ENCODE peak calls at places on chromosomes 6 and 20, in nine cellular contexts. F is psoas muscle, T is stomach, Q is endothelial cell, W is astrocyte, K is MG63, I is hepatocyte, E is aorta, Z is occipital lobe. J is an unnamed sample.
A peak's percentile ranks its signal among the peaks of the same experiment; 100 is the strongest.

GRCh38 chr20:10063482-10063881 is 28.7 kb downstream of the ANKEF1 start:
- DNase-seq in F (no peak), T (no peak), Q (no peak), W (no peak), K (no peak), I (no peak), E (no peak), Z (no peak), J (no peak)

GRCh38 chr6:167514524-167514923 is 189.6 kb downstream of the TTLL2 start:
- DNase-seq in F (no peak), T (no peak), Q (no peak), W (no peak), K (no peak), I (no peak), E (no peak), Z (no peak), J (peak; percentile 15)

GRCh38 chr6:133198725-133199124 is 42.4 kb upstream of the EYA4 start:
- DNase-seq in F (no peak), T (no peak), Q (no peak), W (peak; percentile 23), K (no peak), I (no peak), E (no peak), Z (no peak), J (no peak)

GRCh38 chr6:138105880-138106664 is 1.1 kb downstream of the PERP start:
- DNase-seq in F (no peak), T (no peak), Q (no peak), W (peak; percentile 6), K (no peak), I (peak; percentile 37), E (no peak), Z (no peak), J (no peak)

GRCh38 chr6:129488313-129488712 is 221.7 kb downstream of the ARHGAP18 start:
- DNase-seq in F (no peak), T (no peak), Q (no peak), W (no peak), K (no peak), I (no peak), E (no peak), Z (no peak), J (no peak)

GRCh38 chr20:32571566-32571965 is 13.6 kb downstream of the NOL4L start:
- DNase-seq in F (no peak), T (no peak), Q (no peak), W (no peak), K (no peak), I (no peak), E (no peak), Z (no peak), J (no peak)

GRCh38 chr6:123415844-123416468 is 220.8 kb downstream of the TRDN start:
- DNase-seq in F (no peak), T (peak; percentile 53), Q (peak; percentile 54), W (peak; percentile 27), K (peak; percentile 13), I (peak; percentile 80), E (no peak), Z (peak; percentile 4), J (peak; percentile 77)

GRCh38 chr6:158008894-158009891 is 27.5 kb downstream of the SYNJ2 start:
- DNase-seq in F (peak; percentile 81), T (no peak), Q (no peak), W (peak; percentile 60), K (peak; percentile 88), I (peak; percentile 79), E (peak; percentile 76), Z (peak; percentile 76), J (no peak)

GRCh38 chr6:6843057-6843627 is 254.6 kb downstream of the LY86 start:
- DNase-seq in F (no peak), T (no peak), Q (no peak), W (peak; percentile 22), K (no peak), I (peak; percentile 70), E (no peak), Z (no peak), J (no peak)

GRCh38 chr6:75363304-75363703 is 78.7 kb upstream of the TMEM30A start:
- DNase-seq in F (no peak), T (no peak), Q (no peak), W (no peak), K (no peak), I (no peak), E (no peak), Z (no peak), J (no peak)

GRCh38 chr6:43914272-43915147 is 144.5 kb downstream of the VEGFA start:
- DNase-seq in F (peak; percentile 57), T (no peak), Q (no peak), W (no peak), K (no peak), I (no peak), E (no peak), Z (no peak), J (no peak)

GRCh38 chr6:170174124-170174770 is 116.6 kb downstream of the DLL1 start:
- DNase-seq in F (peak; percentile 64), T (no peak), Q (no peak), W (no peak), K (no peak), I (no peak), E (no peak), Z (no peak), J (no peak)

GRCh38 chr6:147774856-147775255 is 266.4 kb downstream of the SAMD5 start:
- DNase-seq in F (no peak), T (no peak), Q (peak; percentile 10), W (no peak), K (no peak), I (no peak), E (no peak), Z (no peak), J (no peak)

GRCh38 chr6:134065706-134066105 is 13.3 kb upstream of the SLC2A12 start:
- DNase-seq in F (no peak), T (no peak), Q (peak; percentile 23), W (no peak), K (peak; percentile 5), I (no peak), E (no peak), Z (no peak), J (no peak)

GRCh38 chr20:17491041-17491440 is 40.1 kb downstream of the BFSP1 start:
- DNase-seq in F (no peak), T (no peak), Q (no peak), W (no peak), K (no peak), I (no peak), E (no peak), Z (no peak), J (no peak)

GRCh38 chr6:75643173-75643572 is 41.5 kb downstream of the SENP6 start:
- DNase-seq in F (no peak), T (no peak), Q (no peak), W (peak; percentile 2), K (no peak), I (no peak), E (no peak), Z (no peak), J (no peak)

GRCh38 chr6:93047033-93047432 is 372.3 kb downstream of the EPHA7 start:
- DNase-seq in F (peak; percentile 17), T (no peak), Q (no peak), W (no peak), K (no peak), I (no peak), E (no peak), Z (no peak), J (no peak)

GRCh38 chr6:37546141-37546871 is 46.6 kb upstream of the CCDC167 start:
- DNase-seq in F (no peak), T (no peak), Q (no peak), W (no peak), K (no peak), I (no peak), E (no peak), Z (no peak), J (no peak)

GRCh38 chr6:28724395-28724794 is 198.7 kb downstream of the GPX5 start:
- DNase-seq in F (no peak), T (no peak), Q (no peak), W (no peak), K (no peak), I (no peak), E (no peak), Z (no peak), J (no peak)

GRCh38 chr6:35209081-35209480 is 4.7 kb upstream of the SCUBE3 start:
- DNase-seq in F (no peak), T (no peak), Q (no peak), W (no peak), K (no peak), I (no peak), E (no peak), Z (no peak), J (no peak)

GRCh38 chr20:64222273-64222672 is 33.3 kb upstream of the PCMTD2 start:
- DNase-seq in F (no peak), T (peak; percentile 26), Q (no peak), W (peak; percentile 25), K (peak; percentile 93), I (peak; percentile 27), E (no peak), Z (no peak), J (no peak)

GRCh38 chr6:84428300-84428907 is 201.0 kb upstream of the CEP162 start:
- DNase-seq in F (peak; percentile 58), T (peak; percentile 38), Q (peak; percentile 63), W (peak; percentile 26), K (peak; percentile 38), I (peak; percentile 76), E (peak; percentile 89), Z (no peak), J (peak; percentile 78)

GRCh38 chr20:37401930-37402675 is 56.2 kb downstream of the SRC start:
- DNase-seq in F (no peak), T (no peak), Q (no peak), W (no peak), K (no peak), I (no peak), E (no peak), Z (no peak), J (no peak)

GRCh38 chr6:128657181-128657580 is 136.8 kb upstream of the PTPRK start:
- DNase-seq in F (no peak), T (no peak), Q (no peak), W (peak; percentile 15), K (no peak), I (no peak), E (no peak), Z (no peak), J (no peak)

GRCh38 chr6:166767191-166767590 is 140.1 kb upstream of the RPS6KA2 start:
- DNase-seq in F (no peak), T (peak; percentile 17), Q (peak; percentile 2), W (no peak), K (no peak), I (no peak), E (no peak), Z (no peak), J (peak; percentile 25)

GRCh38 chr6:101462576-101462975 is 69.1 kb downstream of the GRIK2 start:
- DNase-seq in F (no peak), T (no peak), Q (no peak), W (peak; percentile 3), K (peak; percentile 16), I (no peak), E (no peak), Z (no peak), J (no peak)

GRCh38 chr20:58342104-58342945 is 32.8 kb downstream of the RAB22A start:
- DNase-seq in F (no peak), T (no peak), Q (no peak), W (peak; percentile 71), K (no peak), I (no peak), E (no peak), Z (no peak), J (no peak)

GRCh38 chr20:45595235-45595634 is 16.2 kb upstream of the WFDC8 start:
- DNase-seq in F (no peak), T (no peak), Q (no peak), W (no peak), K (no peak), I (no peak), E (no peak), Z (no peak), J (no peak)

GRCh38 chr6:11428895-11429294 is 108.7 kb upstream of the TMEM170B start:
- DNase-seq in F (no peak), T (no peak), Q (no peak), W (peak; percentile 95), K (peak; percentile 84), I (peak; percentile 38), E (no peak), Z (no peak), J (no peak)

GRCh38 chr20:38635721-38636285 is 34.2 kb downstream of the ARHGAP40 start:
- DNase-seq in F (no peak), T (no peak), Q (no peak), W (peak; percentile 31), K (peak; percentile 67), I (no peak), E (no peak), Z (no peak), J (no peak)

GRCh38 chr20:59994697-59995122 is 36.5 kb downstream of the CDH26 start:
- DNase-seq in F (no peak), T (peak; percentile 48), Q (peak; percentile 63), W (no peak), K (peak; percentile 58), I (peak; percentile 72), E (no peak), Z (no peak), J (no peak)

J was measured in sciatic nerve.